ENCODE peak calls at places on chromosomes 7 and 10, in five cellular contexts. T, U, V, Z and P are unnamed samples.

GRCh38 chr10:44009891-44010290 is 361.2 kb upstream of the ZNF32 start:
- DNase-seq in U (no peak), Z (no peak), T (no peak), V (no peak), P (no peak)

GRCh38 chr7:34849966-34850365 is 187.3 kb downstream of the DPY19L1 start:
- DNase-seq in U (no peak), Z (no peak), V (no peak), T (no peak), P (no peak)

GRCh38 chr10:10326119-10326518 is 691.6 kb upstream of the CELF2 start:
- DNase-seq in T (no peak), Z (no peak), V (no peak), U (no peak), P (no peak)

GRCh38 chr7:135801045-135801693 is 52.6 kb upstream of the FAM180A start:
- DNase-seq in T (peak; percentile 65), Z (peak; percentile 35), V (peak; percentile 74), U (no peak), P (peak; percentile 58)

GRCh38 chr7:113379746-113380145 is 261.4 kb upstream of the SMIM30 start:
- DNase-seq in T (no peak), Z (no peak), V (no peak), U (no peak), P (no peak)

GRCh38 chr7:98621573-98622482 is 4.7 kb downstream of the NPTX2 start:
- DNase-seq in T (no peak), U (no peak), Z (no peak), V (no peak), P (no peak)

GRCh38 chr7:66379761-66380160 is 174.6 kb downstream of the TPST1 start:
- DNase-seq in T (no peak), V (no peak), U (no peak), Z (no peak), P (peak; percentile 32)

GRCh38 chr7:50957855-50958254 is 175.2 kb upstream of the GRB10 start:
- DNase-seq in T (no peak), Z (no peak), U (no peak), V (no peak), P (no peak)

GRCh38 chr10:9253121-9253520 is 1198.6 kb downstream of the GATA3 start:
- DNase-seq in Z (no peak), T (no peak), U (no peak), V (no peak), P (no peak)

GRCh38 chr10:54372164-54372563 is 428.9 kb downstream of the PCDH15 start:
- DNase-seq in T (no peak), V (no peak), U (no peak), Z (no peak), P (no peak)

GRCh38 chr10:61882621-61883375 is 18.7 kb upstream of the ARID5B start:
- DNase-seq in U (no peak), Z (no peak), T (no peak), V (no peak), P (no peak)

GRCh38 chr7:105759670-105760548 is 116.5 kb downstream of the ATXN7L1 start:
- DNase-seq in V (peak; percentile 38), T (peak; percentile 41), Z (no peak), U (no peak), P (peak; percentile 45)

GRCh38 chr7:43454936-43455518 is 127.9 kb upstream of the STK17A start:
- DNase-seq in Z (peak; percentile 13), T (peak; percentile 29), U (no peak), V (peak; percentile 28), P (peak; percentile 19)

GRCh38 chr10:1426786-1427185 is 310.5 kb downstream of the ADARB2 start:
- DNase-seq in Z (no peak), T (no peak), V (no peak), U (no peak), P (no peak)

GRCh38 chr10:125144693-125145623 is 15.4 kb downstream of the CTBP2 start:
- DNase-seq in U (no peak), T (no peak), V (peak; percentile 65), Z (no peak), P (peak; percentile 61)

GRCh38 chr10:1057106-1057657 is 997 bp downstream of the WDR37 start:
- DNase-seq in T (no peak), U (no peak), Z (no peak), V (no peak), P (no peak)

GRCh38 chr7:64562621-64563275 is at the start of gene ZNF680:
- DNase-seq in V (peak; percentile 85), U (peak; percentile 85), Z (peak; percentile 75), T (peak; percentile 95), P (peak; percentile 91)

GRCh38 chr7:116384936-116385635 is 114.5 kb upstream of the CAV2 start:
- DNase-seq in Z (no peak), U (no peak), T (no peak), V (no peak), P (no peak)

GRCh38 chr7:130154501-130155317 is 50.5 kb downstream of the TMEM209 start:
- DNase-seq in Z (no peak), V (peak; percentile 76), U (peak; percentile 41), T (no peak), P (no peak)

GRCh38 chr10:36494386-36494785 is 631.0 kb upstream of the ANKRD30A start:
- DNase-seq in V (no peak), T (no peak), U (no peak), Z (no peak), P (no peak)

GRCh38 chr7:31002256-31002655 is 38.5 kb downstream of the GHRHR start:
- DNase-seq in Z (no peak), V (no peak), T (no peak), U (no peak), P (no peak)

GRCh38 chr7:142279616-142280015 is 21.8 kb upstream of the PRSS58 start:
- DNase-seq in T (no peak), V (no peak), Z (no peak), U (no peak), P (no peak)

GRCh38 chr7:17523813-17524741 is 225.6 kb downstream of the AHR start:
- DNase-seq in V (no peak), Z (no peak), U (no peak), T (peak; percentile 44), P (no peak)

GRCh38 chr10:19119191-19119590 is 70.6 kb downstream of the MALRD1 start:
- DNase-seq in U (peak; percentile 38), V (no peak), Z (no peak), T (no peak), P (no peak)

GRCh38 chr7:158542651-158543400 is 44.8 kb downstream of the PTPRN2 start:
- DNase-seq in T (peak; percentile 55), U (no peak), Z (no peak), V (no peak), P (no peak)

GRCh38 chr7:158539711-158540146 is 47.9 kb downstream of the PTPRN2 start:
- DNase-seq in V (no peak), T (no peak), Z (no peak), U (no peak), P (no peak)

GRCh38 chr7:158543840-158544239 is 43.8 kb downstream of the PTPRN2 start:
- DNase-seq in V (no peak), U (no peak), T (no peak), Z (no peak), P (no peak)

GRCh38 chr7:158543401-158543680 is 44.3 kb downstream of the PTPRN2 start:
- DNase-seq in U (no peak), T (no peak), V (no peak), Z (no peak), P (no peak)

DNA sequence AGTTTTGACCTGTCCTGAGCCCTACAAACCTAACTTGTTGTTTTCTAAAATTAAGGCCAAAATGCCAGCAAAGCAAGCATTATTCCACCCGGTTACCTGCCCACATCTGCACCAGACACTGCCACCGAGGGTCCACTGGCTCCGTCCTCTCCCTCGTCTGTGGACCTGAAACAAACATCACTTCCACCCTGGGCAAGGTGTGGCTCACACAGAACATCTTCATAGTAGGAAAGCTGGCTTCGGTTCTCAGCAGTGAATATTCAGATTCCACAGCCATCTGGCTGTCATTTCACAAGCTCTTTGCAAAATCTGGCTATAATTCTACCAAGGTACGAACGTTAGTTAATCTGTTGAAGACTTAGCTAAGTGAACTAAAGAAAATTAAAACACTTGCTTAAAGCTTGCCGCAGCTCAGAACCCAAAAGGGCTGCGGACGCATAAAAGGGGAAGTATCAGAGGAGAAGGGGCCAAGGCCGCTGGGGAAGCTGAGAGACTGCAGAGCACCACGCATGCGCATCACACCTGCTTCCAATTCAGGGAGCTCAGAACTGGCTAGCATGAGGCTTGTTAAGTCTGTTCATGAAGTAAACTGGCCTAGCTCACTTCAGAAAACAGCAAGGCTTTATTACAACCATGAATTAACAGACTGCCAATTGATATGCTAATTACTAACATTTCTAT is 46.2 kb downstream of the PTPRN2 start:
- DNase-seq in Z (no peak), V (peak; percentile 71), T (no peak), U (no peak), P (no peak)
- TF ChIP-seq SIN3A in Z (no peak), V (no peak), T (no peak), U (no peak), P (no peak)

DNA sequence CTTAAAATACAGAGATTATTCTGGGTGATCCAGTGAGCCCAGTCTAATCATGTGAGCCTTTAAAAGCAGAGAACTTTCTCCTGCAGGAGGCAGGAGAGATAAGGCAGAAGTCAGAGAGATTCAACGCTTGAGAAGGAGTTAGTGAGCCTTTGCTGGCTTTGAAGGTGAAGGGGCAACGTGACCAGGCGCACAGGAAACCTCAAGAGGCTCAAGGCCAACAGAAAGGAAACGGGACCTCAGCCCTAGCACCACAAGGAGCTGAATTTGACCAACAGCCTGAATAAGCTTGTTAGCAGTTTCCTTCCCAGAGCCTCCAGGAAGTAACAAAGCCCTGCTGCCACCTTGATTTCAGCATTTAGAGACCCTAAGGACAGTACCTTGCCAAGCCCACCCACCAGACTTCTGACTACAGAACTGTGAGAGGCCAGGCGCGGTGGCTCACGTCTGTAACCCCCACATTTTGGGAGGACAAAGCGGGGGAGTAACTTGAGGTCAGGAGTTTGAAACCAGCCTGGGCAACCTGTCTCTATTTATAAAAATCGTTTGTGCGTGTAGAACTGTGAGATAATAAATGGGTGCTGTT is 87.3 kb upstream of the KAT6B start:
- DNase-seq in T (peak; percentile 16), Z (peak; percentile 94), U (no peak), V (no peak), P (no peak)
- TF ChIP-seq SP1 in T (no peak), Z (peak; percentile 79), U (no peak), V (no peak), P (no peak)

DNA sequence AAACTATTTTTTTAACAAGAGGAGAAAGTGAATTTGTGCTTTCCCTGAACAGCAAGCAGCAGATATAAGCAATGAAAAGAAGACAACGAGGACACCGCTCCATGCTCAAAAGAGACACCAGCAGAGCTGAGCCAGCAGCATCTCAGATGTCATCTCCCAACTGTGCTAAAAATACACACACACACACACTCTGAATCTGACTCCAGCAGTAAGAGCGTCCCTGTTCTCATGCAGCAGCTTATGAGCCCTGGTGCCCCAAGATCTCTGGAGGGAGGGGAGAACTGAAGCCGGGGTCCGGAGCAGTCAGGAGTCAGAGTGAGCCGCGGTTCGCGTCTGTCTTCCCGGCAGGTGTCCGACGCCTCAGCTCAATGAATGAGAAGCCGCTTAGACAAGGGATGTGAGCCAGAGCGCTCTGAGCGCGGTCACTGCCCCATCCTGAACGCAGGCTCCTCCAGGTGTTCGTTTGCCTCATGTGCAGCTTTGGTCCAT is 49.2 kb downstream of the SVIL start:
- DNase-seq in Z (no peak), U (no peak), T (no peak), V (no peak), P (no peak)
- TF ChIP-seq CTCF in Z (no peak), U (peak; percentile 15), T (no peak), V (no peak), P (no peak)

DNA sequence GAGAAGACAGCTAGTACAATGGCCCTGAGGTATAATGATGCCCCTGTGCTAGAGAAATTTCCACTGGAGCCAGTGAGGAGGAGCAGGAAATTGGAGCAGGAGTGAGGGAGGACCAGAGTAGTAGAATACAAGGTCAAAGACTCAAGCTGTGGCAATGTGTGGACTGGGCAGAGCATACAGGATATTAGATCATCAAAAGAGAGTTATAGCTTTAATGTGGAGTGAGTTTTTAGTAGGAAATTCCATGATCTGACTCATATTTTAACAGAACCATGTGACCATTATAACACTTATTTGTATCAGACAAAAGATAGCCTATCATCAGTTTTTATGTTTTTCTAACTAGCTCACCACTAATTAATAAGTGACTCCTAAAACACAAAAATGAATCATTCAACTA is 154.1 kb downstream of the DGKB start:
- DNase-seq in U (no peak), T (no peak), Z (no peak), V (no peak), P (peak; percentile 39)
- TF ChIP-seq SIN3A in U (no peak), T (no peak), Z (no peak), V (no peak), P (no peak)